ENCODE peak calls at places on chromosomes 11 and 22, in four cellular contexts. J is cardiac muscle cell, I is lung, Z is neural crest cell. S is an unnamed sample.

GRCh38 chr11:61627831-61628753 is 47.2 kb upstream of the SYT7 start:
- DNase-seq in J (peak), I (peak), Z (peak), S (peak)

GRCh38 chr11:37689951-37690350 is 1091.9 kb upstream of the RAG2 start:
- DNase-seq in I (no peak), Z (no peak), J (no peak), S (no peak)

GRCh38 chr11:115911656-115912055 is 407.4 kb upstream of the CADM1 start:
- DNase-seq in J (no peak), I (no peak), Z (no peak), S (no peak)

GRCh38 chr22:47600281-47600680 is 837.8 kb downstream of the TBC1D22A start:
- DNase-seq in I (no peak), J (no peak), Z (no peak), S (no peak)

GRCh38 chr11:65822760-65823528 is 10.8 kb upstream of the SNX32 start:
- DNase-seq in J (no peak), Z (no peak), I (no peak), S (no peak)

GRCh38 chr22:38238519-38239051 is 34.2 kb downstream of the TMEM184B start:
- DNase-seq in J (peak), I (peak), Z (no peak), S (no peak)

GRCh38 chr11:8070417-8071101 is 10.5 kb upstream of the TUB start:
- DNase-seq in I (no peak), Z (no peak), J (peak), S (no peak)

GRCh38 chr11:74257934-74258553 is 53.4 kb downstream of the P4HA3 start:
- DNase-seq in I (peak), J (peak), Z (no peak), S (no peak)

GRCh38 chr11:43992834-43993637 is 50.6 kb downstream of the C11orf96 start:
- DNase-seq in J (peak), I (no peak), Z (no peak), S (no peak)

GRCh38 chr22:44444341-44445306 is 53.4 kb downstream of the RTL6 start:
- DNase-seq in J (no peak), Z (no peak), I (no peak), S (no peak)

GRCh38 chr11:38323961-38324761 is 1726.1 kb upstream of the RAG2 start:
- DNase-seq in Z (no peak), I (no peak), J (no peak), S (no peak)

GRCh38 chr11:79054636-79055035 is 386.2 kb downstream of the TENM4 start:
- DNase-seq in I (no peak), Z (no peak), J (peak), S (no peak)

GRCh38 chr11:115135936-115136335 is 368.3 kb downstream of the CADM1 start:
- DNase-seq in J (no peak), I (no peak), Z (no peak), S (no peak)

GRCh38 chr11:95556342-95557151 is 233.0 kb downstream of the FAM76B start:
- DNase-seq in I (no peak), J (peak), Z (no peak), S (no peak)

GRCh38 chr11:28400236-28401100 is 292.3 kb downstream of the METTL15 start:
- DNase-seq in I (no peak), Z (no peak), J (peak), S (no peak)

GRCh38 chr11:44243633-44244343 is 66.2 kb downstream of the ALX4 start:
- DNase-seq in Z (no peak), I (no peak), J (peak), S (no peak)

GRCh38 chr11:14386895-14387480 is 28.0 kb upstream of the RRAS2 start:
- DNase-seq in Z (peak), I (no peak), J (peak), S (peak)

GRCh38 chr11:134560566-134561347 is 148.7 kb upstream of the B3GAT1 start:
- DNase-seq in J (no peak), I (peak), Z (no peak), S (peak)

GRCh38 chr11:125167954-125168821 is 3.6 kb downstream of the PKNOX2 start:
- DNase-seq in J (peak), Z (no peak), I (no peak), S (no peak)

GRCh38 chr11:87879118-87879517 is 296.1 kb downstream of the RAB38 start:
- DNase-seq in Z (no peak), J (peak), I (no peak), S (no peak)

GRCh38 chr11:84780689-84781293 is 846.4 kb downstream of the DLG2 start:
- DNase-seq in Z (no peak), I (no peak), J (peak), S (no peak)

GRCh38 chr11:34074391-34074790 is 22.9 kb downstream of the CAPRIN1 start:
- DNase-seq in I (no peak), Z (no peak), J (no peak), S (no peak)

GRCh38 chr11:74466916-74467885 is at the start of gene KCNE3:
- DNase-seq in J (peak), I (peak), Z (no peak), S (peak)

GRCh38 chr11:120182790-120183491 is 27.9 kb upstream of the OAF start:
- DNase-seq in J (no peak), Z (no peak), I (peak), S (peak)

GRCh38 chr11:1906146-1906545 is 13.4 kb upstream of the TNNT3 start:
- DNase-seq in Z (no peak), J (peak), I (no peak), S (no peak)

GRCh38 chr22:17931400-17931825 is 92.9 kb downstream of the MICAL3 start:
- DNase-seq in J (no peak), I (no peak), Z (no peak), S (no peak)

GRCh38 chr11:297666-298405 is 1.5 kb downstream of the IFITM5 start:
- DNase-seq in I (no peak), J (no peak), Z (no peak), S (peak)

GRCh38 chr11:298406-299065 is 790 bp downstream of the IFITM5 start:
- DNase-seq in J (no peak), I (no peak), Z (no peak), S (no peak)

GRCh38 chr11:296976-297665 is 2.2 kb downstream of the IFITM5 start:
- DNase-seq in I (no peak), J (no peak), Z (no peak), S (peak)

GRCh38 chr11:299081-299891 is at the start of gene IFITM5:
- DNase-seq in J (no peak), Z (no peak), I (no peak), S (peak)

DNA sequence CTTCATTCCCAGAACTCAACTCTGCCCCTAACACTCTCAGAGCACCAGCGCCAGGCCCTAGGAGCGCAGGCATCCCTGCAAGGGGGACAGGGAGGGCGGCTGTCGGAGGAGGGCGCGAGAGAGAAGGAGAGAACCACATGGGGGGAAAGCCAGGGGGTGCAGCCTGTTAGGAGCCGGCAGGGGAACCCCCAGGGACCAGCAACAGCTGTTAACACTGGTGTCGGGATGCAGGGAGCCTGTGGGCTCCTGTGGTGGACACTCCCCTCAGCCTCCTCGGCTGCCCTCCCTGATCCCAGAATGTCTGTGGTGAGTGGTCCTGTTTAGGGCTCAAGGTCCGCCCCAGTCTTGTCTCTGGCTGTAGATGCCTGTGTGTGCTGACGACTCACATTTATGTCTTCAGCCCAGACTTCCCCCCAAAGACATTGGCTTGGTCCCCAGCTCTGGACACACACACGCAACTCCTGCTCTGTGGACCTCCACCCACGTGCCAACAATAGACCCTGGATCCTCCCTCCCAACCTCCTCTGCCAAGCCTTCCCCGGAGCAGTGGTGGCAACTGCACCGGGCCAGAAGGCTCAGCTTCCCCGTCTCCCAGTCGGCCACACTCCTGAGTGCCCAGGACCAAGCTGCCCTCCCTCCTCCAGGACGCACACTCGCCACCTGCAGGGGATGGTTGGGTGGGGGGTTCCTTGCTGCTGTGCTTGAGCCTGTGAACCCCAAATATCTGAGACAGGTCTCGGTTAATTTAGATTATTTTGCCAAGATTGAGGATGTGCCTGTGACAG is 817 bp upstream of the IFITM5 start:
- DNase-seq in J (peak), Z (no peak), I (no peak), S (peak)
- TF ChIP-seq CTCF in J (peak), Z (no peak), I (no peak), S (no peak)

GRCh38 chr11:812390-812789 is 2.6 kb downstream of the RPLP2 start:
- DNase-seq in I (no peak), J (no peak), Z (no peak), S (no peak)

GRCh38 chr11:811446-812245 is 1.9 kb downstream of the RPLP2 start:
- DNase-seq in J (no peak), I (no peak), Z (no peak), S (no peak)

GRCh38 chr11:808427-809286 is 1.1 kb upstream of the RPLP2 start:
- DNase-seq in J (no peak), Z (no peak), I (no peak), S (no peak)

GRCh38 chr11:809287-810039 is at the start of gene RPLP2:
- DNase-seq in J (peak), I (peak), Z (peak), S (peak)

GRCh38 chr11:810040-810567 is 337 bp downstream of the RPLP2 start:
- DNase-seq in Z (no peak), I (no peak), J (no peak), S (peak)
- TF ChIP-seq CTCF in Z (peak), I (no peak), J (peak), S (no peak)

DNA sequence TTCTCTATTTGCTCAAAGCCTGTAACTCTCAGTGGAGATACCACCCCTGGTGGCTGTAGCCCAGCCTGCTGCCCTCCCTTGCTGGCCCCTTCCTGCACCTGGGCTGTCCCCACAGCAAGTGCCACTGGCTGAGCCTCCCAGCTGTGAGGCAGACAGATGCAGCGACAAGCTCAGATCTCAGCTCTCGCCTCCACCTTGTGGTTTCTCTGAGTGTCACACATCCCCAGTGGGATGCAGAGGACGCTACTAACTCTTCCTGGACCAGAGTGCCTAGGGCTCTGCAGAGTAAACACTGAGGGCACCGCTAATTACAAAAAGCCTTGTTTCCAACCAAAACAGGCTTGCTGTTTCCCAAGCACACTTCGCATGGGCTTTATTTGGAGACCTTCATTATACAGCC is 8.9 kb downstream of the YPEL1 start:
- DNase-seq in J (no peak), I (no peak), Z (peak), S (peak)
- TF ChIP-seq CTCF in J (no peak), I (no peak), Z (peak), S (peak)

GRCh38 chr22:45832959-45833580 is 143.9 kb downstream of the WNT7B start:
- DNase-seq in Z (no peak), I (no peak), J (no peak), S (no peak)

GRCh38 chr22:45833613-45834012 is 143.3 kb downstream of the WNT7B start:
- DNase-seq in Z (no peak), J (no peak), I (no peak), S (no peak)

GRCh38 chr22:45831394-45831793 is 145.6 kb downstream of the WNT7B start:
- DNase-seq in I (no peak), Z (no peak), J (peak), S (no peak)

GRCh38 chr22:45830531-45831245 is 146.3 kb downstream of the WNT7B start:
- DNase-seq in Z (no peak), I (no peak), J (peak), S (no peak)

DNA sequence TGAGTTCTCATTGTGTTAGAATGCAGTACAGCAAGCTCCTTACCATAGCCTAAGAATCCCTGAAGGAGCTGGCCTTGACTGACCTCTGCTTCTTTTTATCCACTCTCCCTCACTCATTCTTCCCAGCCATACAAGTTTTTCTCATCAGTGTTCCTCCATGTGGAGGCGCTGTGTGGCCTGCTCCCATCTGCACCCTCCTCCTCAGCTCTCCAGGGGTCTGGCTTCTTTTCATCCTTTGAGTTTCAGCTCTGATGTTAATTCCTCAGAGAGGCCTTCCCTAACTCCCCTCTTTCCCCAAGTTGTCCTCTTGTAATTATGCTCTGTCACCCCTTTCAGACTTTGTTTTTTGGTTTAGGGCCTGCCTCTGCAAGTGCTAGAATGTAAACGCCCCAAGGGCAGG is 144.8 kb downstream of the WNT7B start:
- DNase-seq in I (no peak), Z (no peak), J (no peak), S (no peak)
- TF ChIP-seq CTCF in I (no peak), Z (peak), J (no peak), S (no peak)

GRCh38 chr11:94326947-94327346 is 22.6 kb downstream of the IZUMO1R start:
- DNase-seq in I (no peak), J (no peak), Z (no peak), S (no peak)

GRCh38 chr11:94322501-94322900 is 18.1 kb downstream of the IZUMO1R start:
- DNase-seq in J (no peak), Z (no peak), I (no peak), S (no peak)

GRCh38 chr11:94328587-94329080 is 24.3 kb downstream of the IZUMO1R start:
- DNase-seq in J (no peak), I (no peak), Z (no peak), S (no peak)

GRCh38 chr11:94329501-94329900 is 25.1 kb downstream of the IZUMO1R start:
- DNase-seq in J (no peak), I (no peak), Z (no peak), S (no peak)

GRCh38 chr11:94325681-94326080 is 21.3 kb downstream of the IZUMO1R start:
- DNase-seq in J (peak), Z (no peak), I (no peak), S (peak)
- TF ChIP-seq CTCF in J (peak), Z (peak), I (peak), S (peak)

DNA sequence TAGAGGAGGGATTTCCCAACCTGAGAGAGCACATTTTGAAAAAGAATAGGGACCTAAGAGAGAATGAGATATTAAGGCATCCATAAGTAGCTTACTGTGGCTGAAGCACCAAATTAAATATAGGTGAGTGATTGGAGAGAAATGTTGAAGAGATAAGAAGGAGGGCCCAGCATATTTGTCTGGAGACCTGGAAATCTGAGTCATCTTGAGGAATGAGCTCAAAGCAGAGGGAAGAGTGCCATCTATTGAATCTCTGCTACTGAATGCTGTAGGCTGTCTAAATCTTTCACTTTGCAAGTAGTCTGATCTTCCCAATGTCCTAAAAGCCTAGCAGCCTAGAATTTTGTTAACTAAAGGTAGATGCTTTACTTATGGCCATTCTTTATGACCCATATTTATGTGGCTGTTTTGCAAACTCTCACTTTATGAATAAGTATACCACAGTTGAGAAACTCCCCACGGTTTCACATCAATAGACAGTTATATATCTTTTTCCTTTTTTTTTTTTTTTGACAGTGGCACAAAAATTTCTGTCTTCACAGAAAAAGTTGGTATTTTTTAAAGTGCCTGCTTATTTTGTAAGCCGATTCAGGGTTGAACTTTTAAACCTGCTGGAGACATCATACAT is 2093.5 kb downstream of the LRRC4C start:
- DNase-seq in J (no peak), I (no peak), Z (no peak), S (no peak)
- TF ChIP-seq CTCF in J (no peak), I (no peak), Z (no peak), S (no peak)

GRCh38 chr22:36334838-36335603 is 52.7 kb downstream of the MYH9 start:
- DNase-seq in Z (peak), I (no peak), J (peak), S (no peak)
- TF ChIP-seq CTCF in Z (no peak), I (no peak), J (no peak), S (no peak)